ENCODE peak calls at places on chromosomes 7 and 10, in ten cellular contexts. E is NCI-H1436; J is activated T-helper 2 cell treated with anti-CD3 and anti-CD28 coated beads, Interferon-gamma antibody, Interleukin-2, Interleukin-4, amounts not matched to agents 10 μg/mL and 5 μg/mL and 100 μg/mL, durations not matched to agents 14 hours and 24 hours and 36 hours; P is T follicular helper cell; Y is tibial artery; F is NCI-H69; Z is NCI-H1092 treated with DMSO at 0.1 percent for 48 hours; U is ACHN; X is bronchial epithelial cell; V is HT-29. A is an unnamed sample.
A peak's percentile ranks its signal among the peaks of the same experiment; 100 is the strongest.

GRCh38 chr10:127989481-127989964 is 82.6 kb downstream of the PTPRE start:
- DNase-seq in E (no peak), J (no peak), P (no peak), Y (no peak), F (no peak), Z (no peak), U (peak; percentile 44), X (no peak), V (no peak), A (no peak)

GRCh38 chr7:128447944-128448556 is 7.6 kb upstream of the HILPDA start:
- DNase-seq in E (no peak), J (no peak), P (no peak), Y (no peak), F (no peak), Z (no peak), U (no peak), X (no peak), V (no peak), A (no peak)

GRCh38 chr7:138398857-138399256 is 61.2 kb upstream of the TRIM24 start:
- DNase-seq in E (no peak), J (no peak), P (no peak), Y (no peak), F (no peak), Z (no peak), U (no peak), X (no peak), V (no peak), A (no peak)

GRCh38 chr10:59227136-59227673 is 50.8 kb downstream of the PHYHIPL start:
- DNase-seq in E (no peak), J (no peak), P (no peak), Y (no peak), F (peak; percentile 44), Z (no peak), U (no peak), X (no peak), V (peak; percentile 22), A (no peak)

GRCh38 chr10:6522230-6522629 is 57.8 kb downstream of the PRKCQ start:
- DNase-seq in E (no peak), J (no peak), P (no peak), Y (no peak), F (no peak), Z (no peak), U (no peak), X (peak; percentile 79), V (no peak), A (no peak)

GRCh38 chr7:111987115-111987826 is 218.9 kb downstream of the DOCK4 start:
- DNase-seq in E (no peak), J (no peak), P (no peak), Y (no peak), F (no peak), Z (no peak), U (no peak), X (peak; percentile 67), V (no peak), A (no peak)

GRCh38 chr10:100749309-100750217 is 4.2 kb downstream of the PAX2 start:
- DNase-seq in E (no peak), J (no peak), P (no peak), Y (no peak), F (no peak), Z (no peak), U (no peak), X (no peak), V (no peak), A (no peak)

GRCh38 chr7:27826347-27826746 is 86.4 kb downstream of the TAX1BP1 start:
- DNase-seq in E (no peak), J (no peak), P (no peak), Y (no peak), F (no peak), Z (no peak), U (no peak), X (no peak), V (no peak), A (no peak)

GRCh38 chr10:103180491-103180890 is 12.6 kb downstream of the NT5C2 start:
- DNase-seq in E (no peak), J (no peak), P (no peak), Y (no peak), F (no peak), Z (no peak), U (no peak), X (no peak), V (no peak), A (no peak)

GRCh38 chr7:111259991-111260390 is 169.1 kb downstream of the LRRN3 start:
- DNase-seq in E (no peak), J (no peak), P (no peak), Y (no peak), F (no peak), Z (no peak), U (no peak), X (no peak), V (no peak), A (no peak)

GRCh38 chr7:105389090-105389650 is 449 bp upstream of the SRPK2 start:
- DNase-seq in E (no peak), J (peak; percentile 28), P (no peak), Y (peak; percentile 46), F (peak; percentile 76), Z (peak; percentile 80), U (peak; percentile 82), X (peak; percentile 38), V (peak; percentile 66), A (peak; percentile 51)

GRCh38 chr10:113524539-113525490 is 28.0 kb upstream of the HABP2 start:
- DNase-seq in E (no peak), J (no peak), P (no peak), Y (no peak), F (no peak), Z (no peak), U (no peak), X (no peak), V (no peak), A (no peak)

GRCh38 chr7:137992738-137993394 is 9.0 kb downstream of the CREB3L2 start:
- DNase-seq in E (no peak), J (no peak), P (no peak), Y (peak; percentile 85), F (peak; percentile 45), Z (no peak), U (peak; percentile 51), X (peak; percentile 87), V (no peak), A (no peak)

GRCh38 chr7:101563933-101564777 is 64.9 kb downstream of the MYL10 start:
- DNase-seq in E (no peak), J (no peak), P (no peak), Y (no peak), F (no peak), Z (no peak), U (no peak), X (no peak), V (no peak), A (no peak)

GRCh38 chr7:79716329-79716728 is 262.9 kb upstream of the MAGI2 start:
- DNase-seq in E (no peak), J (no peak), P (no peak), Y (no peak), F (no peak), Z (no peak), U (no peak), X (no peak), V (no peak), A (no peak)

GRCh38 chr10:49023752-49024151 is 84.1 kb upstream of the LRRC18 start:
- DNase-seq in E (no peak), J (no peak), P (no peak), Y (peak; percentile 48), F (no peak), Z (no peak), U (no peak), X (no peak), V (no peak), A (no peak)

GRCh38 chr7:5633161-5634106 is 148.0 kb downstream of the RNF216 start:
- DNase-seq in E (no peak), J (no peak), P (no peak), Y (no peak), F (no peak), Z (no peak), U (no peak), X (no peak), V (no peak), A (no peak)

GRCh38 chr7:106982415-106982814 is 62.1 kb upstream of the PRKAR2B start:
- DNase-seq in E (no peak), J (no peak), P (no peak), Y (no peak), F (peak; percentile 63), Z (peak; percentile 68), U (no peak), X (no peak), V (no peak), A (no peak)

GRCh38 chr7:149771199-149771636 is 2.2 kb downstream of the ZNF467 start:
- DNase-seq in E (peak; percentile 17), J (no peak), P (no peak), Y (no peak), F (no peak), Z (no peak), U (no peak), X (no peak), V (no peak), A (no peak)

GRCh38 chr7:44065431-44066110 is at the start of gene PGAM2:
- DNase-seq in E (peak; percentile 22), J (no peak), P (no peak), Y (peak; percentile 58), F (peak; percentile 71), Z (peak; percentile 27), U (no peak), X (no peak), V (peak; percentile 30), A (no peak)

GRCh38 chr7:99631311-99632109 is 14.8 kb downstream of the ZSCAN25 start:
- DNase-seq in E (no peak), J (no peak), P (no peak), Y (no peak), F (peak; percentile 83), Z (no peak), U (peak; percentile 57), X (peak; percentile 89), V (peak; percentile 60), A (no peak)

GRCh38 chr7:87032604-87033003 is 26.9 kb downstream of the ELAPOR2 start:
- DNase-seq in E (no peak), J (no peak), P (no peak), Y (no peak), F (no peak), Z (no peak), U (no peak), X (no peak), V (no peak), A (no peak)

GRCh38 chr10:123972481-123973401 is 81.1 kb upstream of the CPXM2 start:
- DNase-seq in E (peak; percentile 75), J (no peak), P (no peak), Y (no peak), F (peak; percentile 7), Z (no peak), U (no peak), X (no peak), V (no peak), A (no peak)

GRCh38 chr7:154409703-154410311 is 357.6 kb downstream of the DPP6 start:
- DNase-seq in E (no peak), J (no peak), P (no peak), Y (no peak), F (no peak), Z (no peak), U (peak; percentile 64), X (peak; percentile 12), V (peak; percentile 58), A (no peak)

GRCh38 chr10:122124342-122124741 is 135.4 kb downstream of the TACC2 start:
- DNase-seq in E (no peak), J (no peak), P (no peak), Y (no peak), F (no peak), Z (no peak), U (no peak), X (no peak), V (no peak), A (no peak)

GRCh38 chr10:46283945-46284285 is 2.9 kb upstream of the ANTXRL start:
- DNase-seq in E (no peak), J (no peak), P (no peak), Y (no peak), F (no peak), Z (no peak), U (no peak), X (no peak), V (no peak), A (no peak)

GRCh38 chr7:122902751-122903495 is 16.7 kb upstream of the CADPS2 start:
- DNase-seq in E (no peak), J (no peak), P (no peak), Y (no peak), F (peak; percentile 18), Z (no peak), U (peak; percentile 46), X (no peak), V (peak; percentile 30), A (no peak)

GRCh38 chr7:131159961-131160361 is 167.7 kb upstream of the MKLN1 start:
- DNase-seq in E (no peak), J (no peak), P (no peak), Y (no peak), F (peak; percentile 28), Z (no peak), U (no peak), X (no peak), V (no peak), A (no peak)

A was measured in CD8-positive, alpha-beta memory T cell.